ENCODE peak calls at places on chromosomes 13 and 19, in five cellular contexts. U is fibroblast of mammary gland, C is neural progenitor cell, V is A549, T is AG04449. S is an unnamed sample.

GRCh38 chr13:110942248-110942981 is 27.5 kb upstream of the ANKRD10 start:
- DNase-seq in C (no peak), V (no peak), T (no peak), U (peak; percentile 14), S (peak; percentile 28)

GRCh38 chr13:49664606-49665005 is 26.7 kb downstream of the EBPL start:
- DNase-seq in V (no peak), C (peak; percentile 87), T (no peak), U (no peak), S (no peak)

GRCh38 chr13:114110091-114110829 is 22.2 kb downstream of the RASA3 start:
- DNase-seq in C (peak; percentile 68), V (peak; percentile 13), T (no peak), U (peak; percentile 50), S (no peak)

GRCh38 chr13:21022056-21022693 is 39.2 kb downstream of the LATS2 start:
- DNase-seq in C (no peak), U (no peak), T (no peak), V (no peak), S (no peak)

GRCh38 chr13:44165895-44166496 is 207.6 kb upstream of the SERP2 start:
- DNase-seq in C (no peak), V (no peak), T (no peak), U (no peak), S (no peak)

GRCh38 chr19:35433448-35433847 is 14.6 kb upstream of the FFAR2 start:
- DNase-seq in C (no peak), U (no peak), V (no peak), T (no peak), S (no peak)

GRCh38 chr13:99335603-99336002 is 28.4 kb upstream of the GPR183 start:
- DNase-seq in C (no peak), U (no peak), T (no peak), V (no peak), S (no peak)

GRCh38 chr19:3006075-3006767 is 22.9 kb downstream of the TLE2 start:
- DNase-seq in C (no peak), V (peak; percentile 55), U (no peak), T (no peak), S (no peak)

GRCh38 chr13:83549671-83550070 is 332.6 kb downstream of the SLITRK1 start:
- DNase-seq in V (no peak), C (no peak), U (no peak), T (no peak), S (no peak)

GRCh38 chr19:6210721-6211600 is 68.8 kb downstream of the MLLT1 start:
- DNase-seq in V (no peak), U (no peak), C (no peak), T (no peak), S (no peak)

GRCh38 chr19:10289836-10290438 is at the start of gene ICAM5:
- DNase-seq in T (no peak), U (no peak), V (peak; percentile 50), C (no peak), S (peak; percentile 52)

GRCh38 chr19:2064788-2065524 is 13.9 kb upstream of the MKNK2 start:
- DNase-seq in C (no peak), T (no peak), V (no peak), U (no peak), S (no peak)

GRCh38 chr13:51816604-51817254 is 12.8 kb upstream of the DHRS12 start:
- DNase-seq in T (no peak), U (no peak), C (no peak), V (peak; percentile 40), S (peak; percentile 87)

GRCh38 chr13:109610517-109610916 is 175.9 kb downstream of the IRS2 start:
- DNase-seq in C (peak; percentile 50), U (peak; percentile 20), T (no peak), V (peak; percentile 31), S (peak; percentile 48)

GRCh38 chr19:1027020-1027952 is 878 bp downstream of the CNN2 start:
- DNase-seq in U (no peak), V (no peak), C (peak; percentile 81), T (no peak), S (peak; percentile 49)

GRCh38 chr19:10346509-10346908 is 7.1 kb upstream of the ICAM3 start:
- DNase-seq in T (no peak), C (no peak), U (peak; percentile 76), V (no peak), S (peak; percentile 66)

GRCh38 chr13:75769141-75769905 is 133.2 kb downstream of the LMO7 start:
- DNase-seq in U (peak; percentile 43), V (no peak), C (no peak), T (no peak), S (no peak)

GRCh38 chr19:1854542-1855039 is 6.3 kb upstream of the REXO1 start:
- DNase-seq in C (peak; percentile 72), V (no peak), U (no peak), T (no peak), S (peak; percentile 37)

GRCh38 chr13:46665630-46666482 is 112.9 kb downstream of the LRCH1 start:
- DNase-seq in U (no peak), C (no peak), V (peak; percentile 44), T (no peak), S (no peak)

DNA sequence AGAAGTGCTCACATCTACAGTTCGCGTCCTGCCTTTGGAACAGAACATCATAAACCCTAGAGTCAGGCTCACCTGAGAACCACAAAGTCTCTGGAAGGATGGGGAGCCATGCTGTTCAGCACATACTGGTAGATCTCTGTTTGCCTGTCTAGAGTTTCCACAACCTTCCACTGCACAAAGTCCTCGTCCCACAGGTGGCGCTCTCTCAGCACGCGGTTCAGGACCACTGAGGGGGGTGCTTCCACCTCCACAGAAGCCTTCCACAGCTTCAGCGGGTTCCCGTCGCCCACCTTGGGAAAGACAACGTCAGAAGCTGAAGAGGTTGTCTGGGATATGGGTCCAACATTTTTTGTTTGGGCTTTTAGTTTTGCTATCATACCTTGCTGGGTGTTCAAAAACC is 93.6 kb downstream of the KL start:
- DNase-seq in U (peak; percentile 43), C (peak; percentile 31), V (peak; percentile 15), T (no peak), S (no peak)
- TF ChIP-seq CTCF in U (peak; percentile 36), C (peak; percentile 50), V (no peak), T (no peak), S (no peak)

DNA sequence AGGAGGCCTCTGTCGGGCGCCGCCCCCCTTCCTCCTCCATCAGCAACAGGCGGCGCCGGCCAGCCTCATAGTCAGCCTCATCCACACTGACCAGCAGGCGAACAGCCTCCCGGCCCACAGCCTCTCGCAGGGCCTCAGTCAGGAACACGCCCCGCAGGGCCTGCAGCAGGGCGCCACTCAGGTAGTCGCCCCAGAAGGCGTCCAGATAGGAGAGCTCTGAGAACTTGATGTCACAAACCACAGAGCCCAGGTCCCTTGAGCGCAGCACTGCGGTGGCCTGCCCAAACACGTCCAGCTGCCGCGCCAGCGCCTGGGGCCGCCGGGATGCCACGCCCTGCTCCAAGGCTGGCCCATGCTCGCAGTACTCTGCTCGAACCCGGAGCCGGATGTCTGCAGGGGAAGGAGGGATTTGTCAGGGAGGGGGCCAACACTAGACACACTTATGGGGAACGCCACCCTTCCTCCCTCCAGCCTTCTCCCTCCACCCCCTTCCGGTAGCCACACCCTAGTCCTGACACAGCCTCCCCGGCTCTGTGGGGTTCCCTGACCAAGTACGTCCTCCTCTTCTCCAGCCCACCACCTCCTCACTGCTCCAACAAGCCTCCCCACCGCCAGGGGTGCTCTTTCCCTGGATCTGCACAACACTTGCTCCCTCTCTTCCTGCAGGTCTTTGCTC is 17.9 kb downstream of the DEDD2 start:
- DNase-seq in U (no peak), V (no peak), C (no peak), T (no peak), S (peak; percentile 78)
- TF ChIP-seq CTCF in U (no peak), V (no peak), C (no peak), T (no peak), S (peak; percentile 13)

GRCh38 chr13:72728290-72728605 is 525 bp downstream of the BORA start:
- DNase-seq in T (no peak), U (no peak), C (no peak), V (no peak), S (no peak)
- TF ChIP-seq CTCF in T (no peak), U (no peak), C (no peak), V (no peak), S (no peak)

DNA sequence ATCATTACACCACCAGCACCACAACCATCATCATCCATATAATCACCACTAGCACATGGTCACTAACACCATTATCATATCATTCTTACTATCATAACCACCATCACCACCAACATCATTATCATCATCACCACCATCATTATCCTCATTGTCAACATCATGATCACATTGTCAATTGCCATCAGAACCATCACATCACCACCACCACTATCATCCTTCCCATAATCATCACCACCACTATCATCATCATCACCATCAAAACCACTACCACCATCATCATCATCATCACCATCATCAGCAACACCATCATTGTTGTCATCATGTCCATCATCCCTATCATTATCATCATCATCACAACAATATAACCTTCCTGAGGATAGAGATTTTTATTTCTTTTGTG is 58.1 kb downstream of the MBD3L1 start:
- DNase-seq in T (no peak), C (no peak), V (no peak), U (no peak), S (no peak)
- TF ChIP-seq CTCF in T (no peak), C (no peak), V (no peak), U (no peak), S (no peak)

GRCh38 chr19:41746593-41747227 is 8.6 kb upstream of the CEACAM6 start:
- DNase-seq in V (peak; percentile 87), U (peak; percentile 57), T (peak; percentile 3), C (peak; percentile 31), S (peak; percentile 66)
- TF ChIP-seq CTCF in V (peak; percentile 96), U (peak; percentile 51), T (peak; percentile 54), C (peak; percentile 27), S (peak; percentile 69)

GRCh38 chr13:112587359-112587766 is 590 bp downstream of the TUBGCP3 start:
- DNase-seq in C (peak; percentile 85), V (peak; percentile 69), U (peak; percentile 82), T (no peak), S (peak; percentile 75)
- TF ChIP-seq CTCF in C (no peak), V (no peak), U (no peak), T (no peak), S (no peak)

GRCh38 chr19:32318884-32319520 is 26.4 kb upstream of the ZNF507 start:
- DNase-seq in U (no peak), T (no peak), V (peak; percentile 68), C (peak; percentile 76), S (peak; percentile 21)
- TF ChIP-seq CTCF in U (peak; percentile 21), T (peak; percentile 15), V (peak; percentile 37), C (peak; percentile 44), S (no peak)